ENCODE peak calls at places on chromosomes 11 and 22, in ten cellular contexts. I is pancreas, K is A549, Y is fibroblast of mammary gland, J is HFFc6, U is HL-60, H is fibroblast of lung, D is AG09319, E is nephron progenitor cell, B is GM20000. P is an unnamed sample.

GRCh38 chr11:48093795-48094642 is 113.7 kb downstream of the PTPRJ start:
- DNase-seq in B (peak), Y (peak), I (peak), H (peak), D (no peak), U (no peak), J (no peak), E (no peak), K (no peak), P (no peak)

GRCh38 chr11:64451856-64452255 is 92.9 kb downstream of the RPS6KA4 start:
- DNase-seq in E (no peak), B (no peak), Y (no peak), D (no peak), J (no peak), I (no peak), H (no peak), K (no peak), U (no peak), P (no peak)

GRCh38 chr11:36300651-36301050 is 4.6 kb downstream of the PRR5L start:
- DNase-seq in K (no peak), J (no peak), H (peak), E (no peak), I (peak), Y (peak), U (no peak), D (peak), B (no peak), P (no peak)

GRCh38 chr22:37157516-37158289 is 8.0 kb upstream of the IL2RB start:
- DNase-seq in E (no peak), B (no peak), Y (peak), K (no peak), D (no peak), U (no peak), I (no peak), H (peak), J (peak), P (no peak)

GRCh38 chr11:3611976-3612678 is 29.7 kb downstream of the ART5 start:
- DNase-seq in E (no peak), K (no peak), U (no peak), B (no peak), Y (no peak), I (no peak), D (no peak), H (no peak), J (no peak), P (no peak)

GRCh38 chr22:36086170-36086490 is 57.5 kb upstream of the RBFOX2 start:
- DNase-seq in Y (no peak), E (no peak), I (no peak), K (no peak), B (no peak), H (no peak), U (no peak), D (no peak), J (no peak), P (no peak)

GRCh38 chr11:73356979-73357739 is 19.0 kb upstream of the RELT start:
- DNase-seq in H (no peak), K (no peak), U (no peak), I (no peak), E (no peak), B (no peak), J (no peak), Y (no peak), D (no peak), P (no peak)

GRCh38 chr11:96329855-96330510 is 13.0 kb downstream of the MAML2 start:
- DNase-seq in Y (no peak), K (no peak), H (peak), I (no peak), B (no peak), U (no peak), D (no peak), E (no peak), J (no peak), P (no peak)

GRCh38 chr11:128521697-128522062 is 65.7 kb downstream of the ETS1 start:
- DNase-seq in D (no peak), I (peak), J (no peak), Y (peak), H (peak), B (no peak), U (no peak), K (no peak), E (peak), P (no peak)

GRCh38 chr22:24232124-24232523 is 12.8 kb downstream of the GGT5 start:
- DNase-seq in I (no peak), J (no peak), K (no peak), U (no peak), B (no peak), H (no peak), D (no peak), Y (no peak), E (no peak), P (no peak)

GRCh38 chr11:69008774-69009440 is 4.1 kb downstream of the MRGPRF start:
- DNase-seq in H (peak), K (peak), U (no peak), Y (peak), B (no peak), E (peak), J (peak), I (no peak), D (peak), P (peak)

GRCh38 chr22:20591660-20592310 is 84.4 kb downstream of the MED15 start:
- DNase-seq in H (peak), E (peak), K (no peak), I (no peak), U (no peak), D (no peak), B (no peak), J (peak), Y (peak), P (no peak)
- TF ChIP-seq CTCF in H (no peak), E (no peak), K (no peak), I (no peak), U (no peak), D (no peak), B (no peak), J (no peak), Y (no peak), P (no peak)

GRCh38 chr11:559020-559620 is 1.4 kb downstream of the LMNTD2 start:
- DNase-seq in J (no peak), E (no peak), U (no peak), H (no peak), B (no peak), K (no peak), D (no peak), I (no peak), Y (no peak), P (no peak)
- TF ChIP-seq CTCF in J (peak), E (no peak), U (no peak), H (no peak), B (no peak), K (no peak), D (no peak), I (no peak), Y (no peak), P (no peak)

GRCh38 chr11:33344611-33345010 is 87.4 kb downstream of the HIPK3 start:
- DNase-seq in U (no peak), J (no peak), B (no peak), I (no peak), D (no peak), K (no peak), H (peak), E (no peak), Y (peak), P (no peak)
- TF ChIP-seq CTCF in U (no peak), J (peak), B (no peak), I (no peak), D (no peak), K (no peak), H (no peak), E (no peak), Y (peak), P (no peak)

GRCh38 chr11:56163804-56164203 is 3.7 kb upstream of the OR8K5 start:
- DNase-seq in B (no peak), H (no peak), D (no peak), U (no peak), J (no peak), I (no peak), E (no peak), K (no peak), Y (no peak), P (no peak)
- TF ChIP-seq CTCF in B (no peak), H (no peak), D (no peak), U (no peak), J (no peak), I (no peak), E (no peak), K (no peak), Y (no peak), P (no peak)

GRCh38 chr11:9138133-9138453 is 46.7 kb upstream of the SCUBE2 start:
- DNase-seq in E (no peak), K (no peak), D (no peak), H (no peak), J (no peak), B (no peak), U (no peak), Y (no peak), I (no peak), P (no peak)
- TF ChIP-seq CTCF in E (no peak), K (no peak), D (no peak), H (no peak), J (no peak), B (no peak), U (no peak), Y (no peak), I (no peak), P (no peak)

DNA sequence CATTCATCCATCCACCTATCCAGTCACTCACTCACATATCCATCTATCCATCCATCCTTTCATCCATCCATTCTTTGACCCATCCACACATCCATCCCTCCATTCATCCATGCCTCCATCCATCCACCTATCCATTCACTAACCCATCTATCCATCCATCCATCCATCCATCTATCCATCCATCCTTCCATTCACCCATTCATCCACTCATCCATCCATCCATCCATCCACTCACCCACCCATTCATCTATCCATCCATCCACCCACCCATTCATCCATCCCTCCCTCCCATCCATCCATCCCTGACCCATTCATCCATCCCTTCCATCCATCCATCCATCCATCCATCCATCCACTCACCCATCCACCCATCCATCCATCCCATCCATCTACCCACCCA is 4.9 kb upstream of the MUC2 start:
- DNase-seq in U (no peak), I (no peak), Y (no peak), D (no peak), E (no peak), B (no peak), H (no peak), J (no peak), K (no peak), P (no peak)
- TF ChIP-seq CTCF in U (no peak), I (no peak), Y (no peak), D (no peak), E (no peak), B (no peak), H (no peak), J (no peak), K (no peak), P (no peak)

DNA sequence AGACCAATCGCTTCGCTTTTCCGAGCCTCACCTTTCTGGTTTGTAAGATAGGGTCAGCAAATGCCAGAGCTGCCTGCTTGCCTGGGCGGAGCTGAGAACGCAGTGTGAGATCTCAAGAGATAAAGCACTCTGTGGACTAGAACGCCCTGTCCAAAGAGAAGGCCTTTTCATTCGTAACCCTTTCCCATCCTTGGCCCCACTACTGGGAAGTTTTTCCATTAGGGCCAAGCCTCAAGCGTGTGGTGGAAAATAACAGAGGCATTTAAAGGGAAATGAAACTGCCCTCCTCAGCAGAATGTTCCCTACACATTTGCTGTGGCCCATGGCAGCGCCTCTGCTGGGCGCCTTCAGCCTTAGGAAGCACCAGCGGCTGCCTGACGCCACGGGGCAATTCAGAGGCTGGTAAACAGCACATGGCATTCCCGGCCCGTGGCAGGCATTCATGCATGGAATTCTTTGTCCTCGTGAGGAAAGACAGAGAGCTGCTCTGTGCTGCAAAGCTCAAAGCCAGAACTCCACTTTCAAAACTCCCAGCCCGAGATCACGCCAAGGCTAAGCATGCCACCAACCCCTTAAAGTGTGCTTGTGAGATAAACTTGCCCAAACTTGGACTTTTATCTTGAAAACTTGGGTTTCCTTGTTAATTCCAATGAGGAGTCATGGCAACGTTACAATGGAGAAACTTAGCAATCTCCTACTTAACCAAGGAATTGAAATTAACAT is 38.1 kb downstream of the AHNAK start:
- DNase-seq in U (no peak), K (peak), H (peak), B (no peak), E (peak), J (peak), D (no peak), Y (no peak), I (peak), P (peak)
- TF ChIP-seq CTCF in U (peak), K (peak), H (peak), B (peak), E (peak), J (peak), D (peak), Y (peak), I (peak), P (no peak)

DNA sequence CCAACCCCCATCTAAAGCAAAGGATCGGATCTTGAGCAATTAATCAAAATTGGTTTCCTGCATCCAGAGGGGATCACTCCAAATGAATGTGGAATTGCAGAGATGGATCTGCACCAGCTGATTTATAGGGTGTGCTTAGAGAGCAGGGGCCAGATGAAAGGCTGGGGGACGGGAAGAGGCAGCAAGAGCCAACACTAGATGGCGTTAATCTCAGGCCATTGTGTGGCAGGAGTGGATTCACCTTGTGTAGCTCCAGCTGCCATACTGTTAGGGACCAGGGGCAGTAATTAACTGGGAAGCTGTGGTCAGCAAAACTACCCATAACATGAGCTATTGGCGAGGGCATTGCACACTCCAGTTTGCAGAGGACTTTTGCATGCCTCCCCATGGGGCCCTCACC is 35.6 kb downstream of the SERPINH1 start:
- DNase-seq in B (peak), I (no peak), E (peak), K (peak), H (no peak), Y (peak), D (no peak), U (peak), J (no peak), P (no peak)
- TF ChIP-seq CTCF in B (peak), I (no peak), E (peak), K (peak), H (peak), Y (peak), D (peak), U (peak), J (peak), P (no peak)

GRCh38 chr11:60118333-60118732 is 29.9 kb downstream of the MS4A2 start:
- DNase-seq in K (no peak), E (no peak), D (no peak), J (no peak), U (no peak), B (peak), Y (no peak), H (no peak), I (no peak), P (no peak)
- TF ChIP-seq CTCF in K (no peak), E (no peak), D (no peak), J (no peak), U (no peak), B (no peak), Y (no peak), H (no peak), I (no peak), P (no peak)

GRCh38 chr11:18394928-18395734 is 768 bp downstream of the LDHA start:
- DNase-seq in U (peak), J (no peak), K (peak), Y (no peak), D (no peak), I (no peak), H (peak), B (no peak), E (no peak), P (no peak)

GRCh38 chr11:18392434-18393321 is 1.7 kb upstream of the LDHA start:
- DNase-seq in J (no peak), Y (no peak), U (peak), I (no peak), D (no peak), K (no peak), B (no peak), H (peak), E (no peak), P (no peak)

GRCh38 chr11:18394300-18394927 is at the start of gene LDHA:
- DNase-seq in D (peak), U (peak), Y (peak), K (peak), E (peak), B (peak), H (peak), I (peak), J (peak), P (peak)

GRCh38 chr11:18395735-18396504 is 1.6 kb downstream of the LDHA start:
- DNase-seq in E (peak), U (peak), H (peak), B (peak), Y (peak), I (peak), D (peak), K (peak), J (peak), P (peak)

DNA sequence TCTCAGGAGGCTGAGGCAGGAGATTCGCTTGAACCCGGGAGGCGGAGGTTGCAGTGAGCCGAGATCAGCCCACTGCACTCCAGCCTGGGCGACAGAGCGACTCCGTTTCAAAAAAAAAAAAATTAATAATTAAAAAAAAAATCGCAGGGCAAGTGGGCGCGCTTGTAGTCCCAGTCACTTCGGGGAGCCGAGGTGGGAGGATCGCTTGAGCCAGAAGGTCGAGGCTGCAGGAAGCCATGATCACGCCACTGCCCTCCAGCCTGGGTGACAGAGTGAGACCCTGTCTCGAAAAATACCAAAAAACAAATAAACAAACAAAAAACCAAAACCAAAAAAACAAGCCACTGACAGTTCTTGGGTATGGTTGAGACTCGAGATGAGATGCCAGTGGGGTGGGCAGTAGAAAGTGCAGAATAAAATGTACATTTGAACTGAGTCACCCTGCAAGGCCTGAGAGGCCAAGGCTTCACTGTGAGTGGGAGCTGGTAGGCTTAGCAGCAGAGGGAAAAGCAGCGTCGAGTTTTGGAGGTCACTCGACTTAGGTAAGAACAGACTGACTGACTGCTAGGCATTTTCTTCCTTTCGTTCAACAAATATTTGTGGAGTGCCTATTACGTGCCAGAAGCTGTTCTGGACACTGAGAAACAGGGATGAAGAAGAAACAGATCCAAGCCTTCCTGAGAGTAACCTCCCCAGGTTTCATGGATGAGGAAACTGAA is 623 bp upstream of the LDHA start:
- DNase-seq in D (no peak), I (no peak), B (peak), H (no peak), E (no peak), Y (no peak), U (no peak), J (no peak), K (peak), P (no peak)
- TF ChIP-seq CTCF in D (no peak), I (no peak), B (no peak), H (no peak), E (no peak), Y (no peak), U (no peak), J (no peak), K (no peak), P (no peak)